ENCODE peak calls at places on chromosomes 4 and X, in eight cellular contexts. C is stimulated activated CD4-positive, alpha-beta T cell treated with anti-CD3 and anti-CD28 coated beads, Interleukin-1b, Interleukin-23, amount 100 ng/mL, for 24 hours; R is epithelial cell of esophagus; O is cardiac fibroblast; F is activated naive CD4-positive, alpha-beta T cell treated with anti-CD3 and anti-CD28 coated beads, Interleukin-2, amount 10 ng/mL, durations not matched to agents 7 days and 5 days; K is NCI-H1092 treated with DMSO at 0.1 percent for 48 hours; P is kidney tubule cell; S is A549. L is an unnamed sample.

GRCh38 chr4:183999435-183999834 is 94.3 kb downstream of the STOX2 start:
- DNase-seq in C (no peak), R (no peak), O (no peak), F (no peak), K (no peak), P (no peak), S (no peak), L (no peak)

GRCh38 chr4:173025131-173025530 is 143.5 kb upstream of the GALNT7 start:
- DNase-seq in C (no peak), R (peak), O (peak), F (peak), K (peak), P (peak), S (peak), L (no peak)

GRCh38 chrX:30589146-30589888 is 11.8 kb upstream of the TASL start:
- DNase-seq in C (no peak), R (no peak), O (no peak), F (no peak), K (no peak), P (no peak), S (no peak), L (no peak)

GRCh38 chrX:11244641-11245040 is 48.6 kb upstream of the AMELX start:
- DNase-seq in C (no peak), R (peak), O (peak), F (no peak), K (no peak), P (no peak), S (no peak), L (no peak)

GRCh38 chr4:122973465-122973864 is 51.1 kb upstream of the NUDT6 start:
- DNase-seq in C (no peak), R (no peak), O (no peak), F (no peak), K (no peak), P (no peak), S (no peak), L (no peak)

GRCh38 chrX:77899081-77899828 is at the start of gene COX7B:
- DNase-seq in C (no peak), R (peak), O (peak), F (peak), K (peak), P (peak), S (peak), L (peak)

GRCh38 chrX:46236411-46236810 is 308.8 kb downstream of the ZNF674 start:
- DNase-seq in C (no peak), R (no peak), O (peak), F (no peak), K (no peak), P (no peak), S (no peak), L (no peak)

GRCh38 chrX:130118396-130118795 is 8.1 kb upstream of the ELF4 start:
- DNase-seq in C (no peak), R (peak), O (peak), F (no peak), K (no peak), P (peak), S (peak), L (no peak)

GRCh38 chr4:182800216-182800515 is 117.0 kb downstream of the DCTD start:
- DNase-seq in C (no peak), R (no peak), O (no peak), F (no peak), K (no peak), P (no peak), S (no peak), L (no peak)

GRCh38 chrX:97987979-97988378 is 1104.3 kb downstream of the RPA4 start:
- DNase-seq in C (no peak), R (no peak), O (no peak), F (no peak), K (no peak), P (no peak), S (no peak), L (no peak)

GRCh38 chr4:8040607-8041006 is 100.9 kb upstream of the AFAP1 start:
- DNase-seq in C (no peak), R (no peak), O (no peak), F (no peak), K (no peak), P (no peak), S (no peak), L (no peak)

GRCh38 chrX:123822965-123823364 is 36.9 kb upstream of the XIAP start:
- DNase-seq in C (no peak), R (peak), O (no peak), F (no peak), K (no peak), P (no peak), S (no peak), L (no peak)

GRCh38 chr4:4327652-4328121 is 37.6 kb downstream of the ZBTB49 start:
- DNase-seq in C (no peak), R (peak), O (peak), F (no peak), K (no peak), P (no peak), S (peak), L (no peak)